ENCODE peak calls at places on chromosomes 7 and 10, in six cellular contexts. One of them, this sample, is unnamed. For H3K4me1, the result is how much of the 10 kb centered on the place peaks cover.

GRCh38 chr7:136551618-136552017 is 316.8 kb upstream of the CHRM2 start:
- DNase-seq in prostate gland: no peak
- DNase-seq in CD8-positive, alpha-beta T cell: no peak
- DNase-seq in ovary: no peak
- DNase-seq in transverse colon: no peak
- DNase-seq in pancreas: no peak
- DNase-seq in this sample: no peak

GRCh38 chr10:314381-314780 is 179.1 kb downstream of the ZMYND11 start:
- DNase-seq in pancreas: no peak
- DNase-seq in prostate gland: no peak
- DNase-seq in CD8-positive, alpha-beta T cell: no peak
- DNase-seq in ovary: no peak
- DNase-seq in transverse colon: no peak
- DNase-seq in this sample: no peak

GRCh38 chr10:101569465-101569837 is 18.6 kb downstream of the POLL start:
- DNase-seq in ovary: no peak
- DNase-seq in transverse colon: no peak
- DNase-seq in prostate gland: no peak
- DNase-seq in CD8-positive, alpha-beta T cell: no peak
- DNase-seq in pancreas: no peak
- DNase-seq in this sample: no peak

GRCh38 chr10:120942806-120943413 is 91.7 kb downstream of the WDR11 start:
- DNase-seq in prostate gland: peak
- DNase-seq in transverse colon: peak
- DNase-seq in CD8-positive, alpha-beta T cell: peak
- DNase-seq in ovary: peak
- DNase-seq in pancreas: peak
- DNase-seq in this sample: peak

GRCh38 chr10:112374724-112375541 is 1.0 kb downstream of the ACSL5 start:
- DNase-seq in ovary: no peak
- DNase-seq in CD8-positive, alpha-beta T cell: peak
- DNase-seq in transverse colon: peak
- DNase-seq in pancreas: no peak
- DNase-seq in prostate gland: no peak
- DNase-seq in this sample: no peak

GRCh38 chr10:71351628-71352319 is 32.7 kb downstream of the SLC29A3 start:
- DNase-seq in CD8-positive, alpha-beta T cell: no peak
- DNase-seq in pancreas: no peak
- DNase-seq in transverse colon: peak
- DNase-seq in prostate gland: peak
- DNase-seq in ovary: no peak
- DNase-seq in this sample: no peak

GRCh38 chr10:103506061-103506460 is 12.6 kb downstream of the NEURL1 start:
- DNase-seq in transverse colon: no peak
- DNase-seq in ovary: no peak
- DNase-seq in pancreas: no peak
- DNase-seq in CD8-positive, alpha-beta T cell: no peak
- DNase-seq in prostate gland: no peak
- DNase-seq in this sample: no peak

GRCh38 chr7:87564290-87564963 is 36.3 kb downstream of the ABCB1 start:
- DNase-seq in pancreas: peak
- DNase-seq in ovary: no peak
- DNase-seq in transverse colon: peak
- DNase-seq in prostate gland: no peak
- DNase-seq in CD8-positive, alpha-beta T cell: peak
- DNase-seq in this sample: no peak

GRCh38 chr10:93947055-93947454 is 46.7 kb upstream of the PLCE1 start:
- DNase-seq in pancreas: no peak
- DNase-seq in ovary: peak
- DNase-seq in CD8-positive, alpha-beta T cell: no peak
- DNase-seq in prostate gland: no peak
- DNase-seq in transverse colon: no peak
- DNase-seq in this sample: no peak

GRCh38 chr7:68176974-68177373 is 1180.3 kb downstream of the TYW1 start:
- DNase-seq in CD8-positive, alpha-beta T cell: no peak
- DNase-seq in prostate gland: peak
- DNase-seq in transverse colon: no peak
- DNase-seq in pancreas: no peak
- DNase-seq in ovary: peak
- DNase-seq in this sample: no peak

GRCh38 chr10:43214071-43214955 is 52.6 kb downstream of the RASGEF1A start:
- DNase-seq in CD8-positive, alpha-beta T cell: no peak
- DNase-seq in ovary: no peak
- DNase-seq in pancreas: no peak
- DNase-seq in transverse colon: no peak
- DNase-seq in prostate gland: no peak
- DNase-seq in this sample: no peak

GRCh38 chr10:52308251-52309031 is 5.6 kb upstream of the DKK1 start:
- DNase-seq in ovary: peak
- DNase-seq in transverse colon: peak
- DNase-seq in prostate gland: peak
- DNase-seq in CD8-positive, alpha-beta T cell: no peak
- DNase-seq in pancreas: peak
- DNase-seq in this sample: no peak

GRCh38 chr10:125840955-125841354 is 17.6 kb downstream of the BCCIP start:
- DNase-seq in pancreas: no peak
- DNase-seq in CD8-positive, alpha-beta T cell: no peak
- DNase-seq in transverse colon: no peak
- DNase-seq in ovary: no peak
- DNase-seq in prostate gland: no peak
- DNase-seq in this sample: no peak

GRCh38 chr10:98748298-98748697 is 301.6 kb upstream of the HPS1 start:
- DNase-seq in prostate gland: peak
- DNase-seq in CD8-positive, alpha-beta T cell: no peak
- DNase-seq in transverse colon: no peak
- DNase-seq in ovary: no peak
- DNase-seq in pancreas: no peak
- DNase-seq in this sample: no peak

GRCh38 chr7:105924950-105925349 is 38.1 kb upstream of the CDHR3 start:
- DNase-seq in transverse colon: no peak
- DNase-seq in prostate gland: no peak
- DNase-seq in CD8-positive, alpha-beta T cell: no peak
- DNase-seq in ovary: no peak
- DNase-seq in pancreas: no peak
- DNase-seq in this sample: no peak

GRCh38 chr7:114070246-114070645 is 151.4 kb upstream of the PPP1R3A start:
- DNase-seq in ovary: no peak
- DNase-seq in CD8-positive, alpha-beta T cell: no peak
- DNase-seq in prostate gland: no peak
- DNase-seq in pancreas: no peak
- DNase-seq in transverse colon: no peak
- DNase-seq in this sample: no peak

GRCh38 chr7:67006966-67007365 is 10.3 kb downstream of the TYW1 start:
- DNase-seq in transverse colon: no peak
- DNase-seq in ovary: no peak
- DNase-seq in pancreas: no peak
- DNase-seq in CD8-positive, alpha-beta T cell: no peak
- DNase-seq in prostate gland: no peak
- DNase-seq in this sample: no peak

DNA sequence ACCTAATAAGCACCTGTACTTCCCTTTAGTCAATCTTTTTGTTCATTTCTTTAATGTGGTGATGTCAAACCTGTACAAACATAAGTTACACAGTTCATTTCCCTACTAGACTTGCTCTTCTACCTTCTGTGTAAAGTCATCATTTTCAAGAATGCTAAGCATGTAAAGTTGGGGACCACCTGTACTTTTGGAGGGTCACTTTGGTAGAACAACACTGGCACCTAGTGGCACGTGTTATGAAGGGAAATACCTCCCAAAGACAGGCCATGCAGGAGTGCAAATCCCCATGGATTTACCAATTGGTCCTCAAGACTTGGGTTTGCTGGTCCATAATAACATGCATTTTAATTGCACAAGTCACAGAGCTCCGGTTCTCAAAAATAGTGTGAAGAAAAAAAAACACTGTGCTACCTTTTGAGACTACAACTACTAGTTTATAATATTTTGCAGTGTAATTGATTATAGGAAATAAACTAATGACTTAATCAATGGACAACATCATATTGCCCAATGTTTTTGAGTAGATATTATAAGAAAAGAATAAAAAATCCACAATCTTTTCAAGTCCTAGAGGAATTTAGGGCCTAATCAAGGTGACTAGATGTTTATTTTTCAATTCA is 431.4 kb upstream of the IGFBP3 start:
- DNase-seq in pancreas: no peak
- DNase-seq in ovary: no peak
- DNase-seq in transverse colon: no peak
- DNase-seq in prostate gland: peak
- DNase-seq in CD8-positive, alpha-beta T cell: no peak
- DNase-seq in this sample: no peak
- TF ChIP-seq CTCF in pancreas: no peak
- TF ChIP-seq CTCF in ovary: peak
- TF ChIP-seq CTCF in transverse colon: peak
- TF ChIP-seq CTCF in prostate gland: no peak
- TF ChIP-seq CTCF in CD8-positive, alpha-beta T cell: peak
- TF ChIP-seq CTCF in this sample: peak

GRCh38 chr10:58771850-58772249 is 259.2 kb downstream of the BICC1 start:
- DNase-seq in ovary: no peak
- DNase-seq in pancreas: no peak
- DNase-seq in transverse colon: no peak
- DNase-seq in CD8-positive, alpha-beta T cell: no peak
- DNase-seq in prostate gland: no peak
- DNase-seq in this sample: no peak
- H3K4me3 ChIP-seq in ovary: no peak
- H3K4me3 ChIP-seq in pancreas: no peak
- H3K4me3 ChIP-seq in transverse colon: no peak
- H3K4me3 ChIP-seq in CD8-positive, alpha-beta T cell: no peak
- H3K4me3 ChIP-seq in prostate gland: no peak
- H3K4me3 ChIP-seq in this sample: no peak

GRCh38 chr10:6045600-6046457 is 16.3 kb downstream of the IL2RA start:
- DNase-seq in prostate gland: no peak
- DNase-seq in transverse colon: no peak
- DNase-seq in pancreas: no peak
- DNase-seq in ovary: no peak
- DNase-seq in CD8-positive, alpha-beta T cell: peak
- DNase-seq in this sample: no peak
- H3K4me1 ChIP-seq in prostate gland: under half
- H3K4me1 ChIP-seq in transverse colon: under half
- H3K4me1 ChIP-seq in pancreas: under half
- H3K4me1 ChIP-seq in ovary: under half
- H3K4me1 ChIP-seq in CD8-positive, alpha-beta T cell: under half
- H3K4me1 ChIP-seq in this sample: under half

DNA sequence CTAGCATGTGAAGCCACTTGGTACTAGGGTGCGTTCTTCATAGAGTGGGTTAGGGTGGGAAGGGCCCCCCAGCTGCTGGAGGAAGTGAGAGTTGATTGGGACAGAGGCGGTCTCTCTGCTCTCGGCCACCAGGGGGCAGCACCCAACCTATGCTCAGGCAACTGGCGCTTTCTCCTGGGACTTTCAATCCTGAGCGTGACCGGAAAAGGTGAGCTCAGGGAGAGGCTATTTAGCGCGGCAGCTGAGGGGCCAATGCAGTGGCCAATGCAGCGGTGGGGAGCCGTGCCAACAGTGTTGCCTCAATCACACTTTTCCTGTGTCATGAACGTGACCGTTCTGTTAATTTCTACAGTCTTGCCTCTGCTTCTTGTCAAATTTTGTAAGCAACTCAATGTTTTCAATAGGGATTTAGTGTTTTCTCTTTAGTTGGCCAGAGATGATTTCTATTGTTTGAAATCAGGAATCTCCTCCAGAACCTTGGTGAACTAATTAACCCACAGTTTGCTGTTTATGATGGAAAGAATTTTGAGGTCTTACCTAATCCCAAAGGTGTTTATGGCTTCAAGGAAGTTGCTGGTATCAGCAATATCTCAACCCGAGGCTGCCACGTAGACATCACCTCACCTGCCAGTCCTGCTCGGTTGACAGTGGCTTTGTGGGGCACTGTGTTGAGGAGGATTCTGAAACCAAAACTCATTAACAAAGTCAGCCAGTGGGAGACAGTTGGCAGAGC is 67.9 kb upstream of the PDZD8 start:
- DNase-seq in pancreas: peak
- DNase-seq in prostate gland: peak
- DNase-seq in ovary: peak
- DNase-seq in transverse colon: peak
- DNase-seq in CD8-positive, alpha-beta T cell: peak
- DNase-seq in this sample: peak
- TF ChIP-seq CTCF in pancreas: peak
- TF ChIP-seq CTCF in prostate gland: peak
- TF ChIP-seq CTCF in ovary: peak
- TF ChIP-seq CTCF in transverse colon: peak
- TF ChIP-seq CTCF in CD8-positive, alpha-beta T cell: peak
- TF ChIP-seq CTCF in this sample: peak

GRCh38 chr10:79628988-79629954 is 18.5 kb downstream of the SFTPA1 start:
- DNase-seq in prostate gland: no peak
- DNase-seq in transverse colon: no peak
- DNase-seq in CD8-positive, alpha-beta T cell: no peak
- DNase-seq in pancreas: no peak
- DNase-seq in ovary: no peak
- DNase-seq in this sample: no peak

GRCh38 chr10:79628083-79628482 is 17.3 kb downstream of the SFTPA1 start:
- DNase-seq in transverse colon: no peak
- DNase-seq in prostate gland: no peak
- DNase-seq in pancreas: no peak
- DNase-seq in ovary: no peak
- DNase-seq in CD8-positive, alpha-beta T cell: no peak
- DNase-seq in this sample: no peak

GRCh38 chr10:79629955-79630327 is 19.2 kb downstream of the SFTPA1 start:
- DNase-seq in prostate gland: no peak
- DNase-seq in pancreas: no peak
- DNase-seq in ovary: no peak
- DNase-seq in transverse colon: no peak
- DNase-seq in CD8-positive, alpha-beta T cell: no peak
- DNase-seq in this sample: no peak

DNA sequence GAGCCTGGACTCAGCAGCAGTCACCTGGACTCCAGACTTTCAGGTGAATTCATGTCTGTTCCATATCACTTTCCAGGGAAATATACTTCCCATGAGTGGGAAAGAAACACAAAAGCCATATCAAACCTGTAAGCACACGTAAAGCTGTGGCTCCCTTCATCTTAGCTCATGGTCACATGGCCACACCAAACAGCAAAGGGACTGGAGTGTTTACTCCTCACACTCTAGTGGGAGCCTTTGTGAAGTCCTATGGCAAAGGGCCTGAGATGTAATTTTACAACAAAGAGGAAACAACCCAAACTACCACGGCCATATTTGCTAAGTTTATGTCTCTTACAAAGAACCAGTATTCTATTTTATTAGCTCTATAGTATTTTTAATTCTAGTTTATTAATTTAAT is 16.3 kb downstream of the SFTPA1 start:
- DNase-seq in pancreas: no peak
- DNase-seq in prostate gland: no peak
- DNase-seq in ovary: no peak
- DNase-seq in CD8-positive, alpha-beta T cell: no peak
- DNase-seq in transverse colon: no peak
- DNase-seq in this sample: no peak
- H3K4me3 ChIP-seq in pancreas: no peak
- H3K4me3 ChIP-seq in prostate gland: no peak
- H3K4me3 ChIP-seq in ovary: no peak
- H3K4me3 ChIP-seq in CD8-positive, alpha-beta T cell: no peak
- H3K4me3 ChIP-seq in transverse colon: no peak
- H3K4me3 ChIP-seq in this sample: no peak

GRCh38 chr10:130020651-130021372 is 56.7 kb upstream of the EBF3 start:
- DNase-seq in transverse colon: no peak
- DNase-seq in CD8-positive, alpha-beta T cell: peak
- DNase-seq in ovary: no peak
- DNase-seq in pancreas: no peak
- DNase-seq in prostate gland: no peak
- DNase-seq in this sample: no peak
- H3K4me1 ChIP-seq in transverse colon: under half
- H3K4me1 ChIP-seq in CD8-positive, alpha-beta T cell: under half
- H3K4me1 ChIP-seq in ovary: under half
- H3K4me1 ChIP-seq in pancreas: under half
- H3K4me1 ChIP-seq in prostate gland: under half
- H3K4me1 ChIP-seq in this sample: under half

GRCh38 chr10:45000764-45001381 is at the start of gene ZNF22:
- DNase-seq in ovary: peak
- DNase-seq in prostate gland: no peak
- DNase-seq in pancreas: peak
- DNase-seq in transverse colon: peak
- DNase-seq in CD8-positive, alpha-beta T cell: peak
- DNase-seq in this sample: no peak
- TF ChIP-seq CTCF in ovary: peak
- TF ChIP-seq CTCF in prostate gland: peak
- TF ChIP-seq CTCF in pancreas: no peak
- TF ChIP-seq CTCF in transverse colon: no peak
- TF ChIP-seq CTCF in CD8-positive, alpha-beta T cell: no peak
- TF ChIP-seq CTCF in this sample: peak